ENCODE peak calls at places on chromosomes 7 and 10, in ten cellular contexts. One of them, this sample, is unnamed.

GRCh38 chr7:128922496-128923410 is 12.2 kb upstream of the KCP start:
- DNase-seq in body of pancreas: no peak
- DNase-seq in cardiac muscle cell: no peak
- DNase-seq in uterus: no peak
- DNase-seq in epithelial cell of esophagus: no peak
- DNase-seq in AG09309: no peak
- DNase-seq in psoas muscle: no peak
- DNase-seq in AG04449: no peak
- DNase-seq in HCT116: no peak
- DNase-seq in endothelial cell: peak; percentile 1
- DNase-seq in this sample: peak; percentile 23

GRCh38 chr7:157684157-157684595 is 347.4 kb downstream of the DNAJB6 start:
- DNase-seq in AG04449: no peak
- DNase-seq in uterus: no peak
- DNase-seq in HCT116: no peak
- DNase-seq in psoas muscle: no peak
- DNase-seq in endothelial cell: no peak
- DNase-seq in AG09309: no peak
- DNase-seq in body of pancreas: no peak
- DNase-seq in cardiac muscle cell: no peak
- DNase-seq in epithelial cell of esophagus: no peak
- DNase-seq in this sample: no peak

GRCh38 chr7:28596245-28596935 is 184.1 kb downstream of the CREB5 start:
- DNase-seq in uterus: no peak
- DNase-seq in cardiac muscle cell: no peak
- DNase-seq in HCT116: no peak
- DNase-seq in body of pancreas: no peak
- DNase-seq in psoas muscle: no peak
- DNase-seq in AG04449: no peak
- DNase-seq in epithelial cell of esophagus: peak; percentile 21
- DNase-seq in AG09309: no peak
- DNase-seq in endothelial cell: no peak
- DNase-seq in this sample: no peak

GRCh38 chr7:107989618-107990373 is 13.2 kb downstream of the LAMB1 start:
- DNase-seq in cardiac muscle cell: no peak
- DNase-seq in HCT116: no peak
- DNase-seq in uterus: no peak
- DNase-seq in AG09309: no peak
- DNase-seq in body of pancreas: no peak
- DNase-seq in epithelial cell of esophagus: no peak
- DNase-seq in endothelial cell: no peak
- DNase-seq in psoas muscle: peak; percentile 40
- DNase-seq in AG04449: no peak
- DNase-seq in this sample: no peak

GRCh38 chr7:130901209-130901783 is 167.3 kb upstream of the KLF14 start:
- DNase-seq in psoas muscle: peak; percentile 77
- DNase-seq in uterus: peak; percentile 87
- DNase-seq in endothelial cell: no peak
- DNase-seq in HCT116: peak; percentile 96
- DNase-seq in AG09309: peak; percentile 85
- DNase-seq in body of pancreas: peak; percentile 53
- DNase-seq in epithelial cell of esophagus: peak; percentile 96
- DNase-seq in AG04449: peak; percentile 83
- DNase-seq in cardiac muscle cell: no peak
- DNase-seq in this sample: peak; percentile 94

GRCh38 chr10:24953350-24954074 is 1.1 kb upstream of the PRTFDC1 start:
- DNase-seq in AG09309: peak; percentile 46
- DNase-seq in AG04449: no peak
- DNase-seq in epithelial cell of esophagus: peak; percentile 54
- DNase-seq in psoas muscle: no peak
- DNase-seq in endothelial cell: no peak
- DNase-seq in cardiac muscle cell: no peak
- DNase-seq in HCT116: no peak
- DNase-seq in body of pancreas: no peak
- DNase-seq in uterus: no peak
- DNase-seq in this sample: no peak

GRCh38 chr10:98267069-98267893 is 713 bp downstream of the LOXL4 start:
- DNase-seq in AG04449: no peak
- DNase-seq in epithelial cell of esophagus: no peak
- DNase-seq in endothelial cell: no peak
- DNase-seq in HCT116: no peak
- DNase-seq in uterus: no peak
- DNase-seq in body of pancreas: no peak
- DNase-seq in cardiac muscle cell: no peak
- DNase-seq in psoas muscle: no peak
- DNase-seq in AG09309: no peak
- DNase-seq in this sample: no peak

GRCh38 chr7:90453259-90453891 is 16.1 kb upstream of the PTTG1IP2 start:
- DNase-seq in epithelial cell of esophagus: no peak
- DNase-seq in HCT116: no peak
- DNase-seq in cardiac muscle cell: no peak
- DNase-seq in uterus: no peak
- DNase-seq in endothelial cell: no peak
- DNase-seq in AG09309: no peak
- DNase-seq in AG04449: no peak
- DNase-seq in body of pancreas: no peak
- DNase-seq in psoas muscle: no peak
- DNase-seq in this sample: no peak

GRCh38 chr7:19051767-19052375 is 65.6 kb downstream of the TWIST1 start:
- DNase-seq in uterus: no peak
- DNase-seq in epithelial cell of esophagus: peak; percentile 57
- DNase-seq in endothelial cell: peak; percentile 33
- DNase-seq in AG09309: no peak
- DNase-seq in cardiac muscle cell: no peak
- DNase-seq in body of pancreas: peak; percentile 43
- DNase-seq in HCT116: peak; percentile 31
- DNase-seq in psoas muscle: no peak
- DNase-seq in AG04449: no peak
- DNase-seq in this sample: no peak

GRCh38 chr7:104900525-104900924 is 113.5 kb upstream of the KMT2E start:
- DNase-seq in cardiac muscle cell: no peak
- DNase-seq in AG04449: no peak
- DNase-seq in endothelial cell: no peak
- DNase-seq in body of pancreas: no peak
- DNase-seq in epithelial cell of esophagus: no peak
- DNase-seq in psoas muscle: no peak
- DNase-seq in AG09309: no peak
- DNase-seq in HCT116: no peak
- DNase-seq in uterus: no peak
- DNase-seq in this sample: no peak

GRCh38 chr10:20624642-20625041 is 272.5 kb downstream of the NEBL start:
- DNase-seq in psoas muscle: peak; percentile 24
- DNase-seq in body of pancreas: no peak
- DNase-seq in uterus: peak; percentile 69
- DNase-seq in epithelial cell of esophagus: peak; percentile 4
- DNase-seq in endothelial cell: no peak
- DNase-seq in cardiac muscle cell: no peak
- DNase-seq in AG04449: no peak
- DNase-seq in AG09309: no peak
- DNase-seq in HCT116: no peak
- DNase-seq in this sample: no peak

GRCh38 chr10:76209135-76209534 is 777.7 kb downstream of the LRMDA start:
- DNase-seq in uterus: no peak
- DNase-seq in epithelial cell of esophagus: peak; percentile 40
- DNase-seq in AG09309: no peak
- DNase-seq in AG04449: peak; percentile 54
- DNase-seq in body of pancreas: no peak
- DNase-seq in HCT116: no peak
- DNase-seq in cardiac muscle cell: no peak
- DNase-seq in endothelial cell: no peak
- DNase-seq in psoas muscle: no peak
- DNase-seq in this sample: no peak

GRCh38 chr10:4638116-4638515 is 187.9 kb upstream of the AKR1E2 start:
- DNase-seq in HCT116: no peak
- DNase-seq in AG04449: no peak
- DNase-seq in AG09309: no peak
- DNase-seq in psoas muscle: no peak
- DNase-seq in uterus: no peak
- DNase-seq in cardiac muscle cell: no peak
- DNase-seq in endothelial cell: no peak
- DNase-seq in body of pancreas: no peak
- DNase-seq in epithelial cell of esophagus: no peak
- DNase-seq in this sample: no peak

GRCh38 chr10:3167611-3168330 is 4.8 kb downstream of the PITRM1 start:
- DNase-seq in cardiac muscle cell: no peak
- DNase-seq in uterus: no peak
- DNase-seq in body of pancreas: no peak
- DNase-seq in HCT116: no peak
- DNase-seq in AG09309: no peak
- DNase-seq in AG04449: no peak
- DNase-seq in psoas muscle: no peak
- DNase-seq in epithelial cell of esophagus: peak; percentile 15
- DNase-seq in endothelial cell: no peak
- DNase-seq in this sample: no peak

DNA sequence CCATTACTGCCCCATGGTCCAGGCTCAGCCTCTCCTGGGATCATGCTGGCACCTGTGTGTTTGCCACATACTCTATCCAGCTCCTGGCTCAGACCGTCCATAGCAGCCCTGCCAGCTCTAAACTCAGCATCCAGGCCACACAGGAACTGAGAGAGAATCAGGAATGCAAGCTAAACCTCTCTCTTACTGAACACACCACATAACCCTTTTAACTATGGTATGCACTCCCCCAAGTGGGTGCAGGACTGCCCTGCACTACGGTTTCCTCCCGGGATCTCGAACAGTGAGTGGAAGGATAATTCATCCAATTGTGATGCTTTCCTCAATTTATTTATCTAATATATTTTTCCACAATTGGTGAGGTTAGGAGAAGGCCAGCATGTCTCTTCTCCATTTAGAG is 17.1 kb upstream of the ZNF800 start:
- DNase-seq in uterus: no peak
- DNase-seq in psoas muscle: no peak
- DNase-seq in epithelial cell of esophagus: no peak
- DNase-seq in body of pancreas: no peak
- DNase-seq in endothelial cell: no peak
- DNase-seq in HCT116: no peak
- DNase-seq in AG04449: no peak
- DNase-seq in cardiac muscle cell: peak; percentile 2
- DNase-seq in AG09309: no peak
- DNase-seq in this sample: no peak
- TF ChIP-seq CTCF in uterus: no peak
- TF ChIP-seq CTCF in psoas muscle: no peak
- TF ChIP-seq CTCF in epithelial cell of esophagus: no peak
- TF ChIP-seq CTCF in body of pancreas: no peak
- TF ChIP-seq CTCF in endothelial cell: no peak
- TF ChIP-seq CTCF in HCT116: no peak
- TF ChIP-seq CTCF in AG04449: no peak
- TF ChIP-seq CTCF in cardiac muscle cell: peak; percentile 29
- TF ChIP-seq CTCF in AG09309: peak; percentile 27
- TF ChIP-seq CTCF in this sample: no peak

GRCh38 chr10:11045487-11045886 is 27.8 kb downstream of the CELF2 start:
- DNase-seq in AG09309: no peak
- DNase-seq in AG04449: no peak
- DNase-seq in psoas muscle: no peak
- DNase-seq in cardiac muscle cell: no peak
- DNase-seq in body of pancreas: no peak
- DNase-seq in endothelial cell: no peak
- DNase-seq in epithelial cell of esophagus: no peak
- DNase-seq in HCT116: no peak
- DNase-seq in uterus: no peak
- DNase-seq in this sample: no peak

GRCh38 chr10:11043039-11043438 is 25.4 kb downstream of the CELF2 start:
- DNase-seq in epithelial cell of esophagus: no peak
- DNase-seq in uterus: no peak
- DNase-seq in endothelial cell: no peak
- DNase-seq in AG09309: no peak
- DNase-seq in body of pancreas: no peak
- DNase-seq in cardiac muscle cell: no peak
- DNase-seq in HCT116: no peak
- DNase-seq in psoas muscle: no peak
- DNase-seq in AG04449: no peak
- DNase-seq in this sample: no peak

GRCh38 chr10:11045995-11046394 is 28.3 kb downstream of the CELF2 start:
- DNase-seq in AG04449: no peak
- DNase-seq in AG09309: no peak
- DNase-seq in body of pancreas: no peak
- DNase-seq in HCT116: no peak
- DNase-seq in uterus: no peak
- DNase-seq in endothelial cell: no peak
- DNase-seq in psoas muscle: peak; percentile 27
- DNase-seq in epithelial cell of esophagus: no peak
- DNase-seq in cardiac muscle cell: no peak
- DNase-seq in this sample: no peak

GRCh38 chr10:11043446-11044127 is 25.9 kb downstream of the CELF2 start:
- DNase-seq in body of pancreas: no peak
- DNase-seq in endothelial cell: no peak
- DNase-seq in AG04449: no peak
- DNase-seq in AG09309: no peak
- DNase-seq in cardiac muscle cell: no peak
- DNase-seq in uterus: no peak
- DNase-seq in epithelial cell of esophagus: no peak
- DNase-seq in HCT116: no peak
- DNase-seq in psoas muscle: no peak
- DNase-seq in this sample: no peak

GRCh38 chr10:11042375-11042774 is 24.7 kb downstream of the CELF2 start:
- DNase-seq in AG04449: no peak
- DNase-seq in psoas muscle: no peak
- DNase-seq in uterus: no peak
- DNase-seq in AG09309: no peak
- DNase-seq in HCT116: no peak
- DNase-seq in body of pancreas: no peak
- DNase-seq in endothelial cell: no peak
- DNase-seq in epithelial cell of esophagus: no peak
- DNase-seq in cardiac muscle cell: no peak
- DNase-seq in this sample: no peak
- TF ChIP-seq CTCF in AG04449: no peak
- TF ChIP-seq CTCF in psoas muscle: no peak
- TF ChIP-seq CTCF in uterus: no peak
- TF ChIP-seq CTCF in AG09309: no peak
- TF ChIP-seq CTCF in HCT116: no peak
- TF ChIP-seq CTCF in body of pancreas: no peak
- TF ChIP-seq CTCF in endothelial cell: no peak
- TF ChIP-seq CTCF in epithelial cell of esophagus: no peak
- TF ChIP-seq CTCF in cardiac muscle cell: no peak
- TF ChIP-seq CTCF in this sample: no peak

DNA sequence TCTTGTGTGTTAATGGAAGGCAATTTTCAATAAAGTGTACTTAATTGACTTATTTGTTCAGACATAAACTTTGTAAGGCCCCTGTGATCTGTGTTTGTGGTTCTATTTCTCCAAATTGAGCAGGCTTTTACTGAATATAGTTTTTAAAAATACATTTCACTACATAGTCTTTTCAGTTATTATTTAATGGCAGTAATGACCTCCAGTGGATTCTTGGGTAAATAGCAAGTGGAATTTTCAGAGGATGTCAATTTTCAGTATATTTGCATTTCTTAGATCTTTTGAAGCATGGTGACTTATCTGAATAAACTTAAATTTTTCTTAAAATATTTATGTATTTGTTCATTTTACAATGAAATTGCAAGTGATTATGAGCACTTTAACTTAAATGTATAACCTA is 203.1 kb upstream of the PCLO start:
- DNase-seq in endothelial cell: no peak
- DNase-seq in cardiac muscle cell: no peak
- DNase-seq in HCT116: no peak
- DNase-seq in psoas muscle: no peak
- DNase-seq in body of pancreas: no peak
- DNase-seq in uterus: no peak
- DNase-seq in AG09309: no peak
- DNase-seq in AG04449: no peak
- DNase-seq in epithelial cell of esophagus: peak; percentile 5
- DNase-seq in this sample: no peak
- TF ChIP-seq CTCF in endothelial cell: no peak
- TF ChIP-seq CTCF in cardiac muscle cell: peak; percentile 30
- TF ChIP-seq CTCF in HCT116: peak; percentile 19
- TF ChIP-seq CTCF in psoas muscle: no peak
- TF ChIP-seq CTCF in body of pancreas: no peak
- TF ChIP-seq CTCF in uterus: no peak
- TF ChIP-seq CTCF in AG09309: peak; percentile 18
- TF ChIP-seq CTCF in AG04449: no peak
- TF ChIP-seq CTCF in epithelial cell of esophagus: peak; percentile 10
- TF ChIP-seq CTCF in this sample: peak; percentile 8

GRCh38 chr10:103918053-103918846 is at the start of gene STN1:
- DNase-seq in body of pancreas: peak; percentile 97
- DNase-seq in endothelial cell: peak; percentile 96
- DNase-seq in psoas muscle: peak; percentile 97
- DNase-seq in HCT116: peak; percentile 97
- DNase-seq in uterus: peak; percentile 98
- DNase-seq in cardiac muscle cell: peak; percentile 98
- DNase-seq in epithelial cell of esophagus: peak; percentile 97
- DNase-seq in AG09309: peak; percentile 83
- DNase-seq in AG04449: peak; percentile 77
- DNase-seq in this sample: peak; percentile 97
- TF ChIP-seq CTCF in body of pancreas: no peak
- TF ChIP-seq CTCF in endothelial cell: peak; percentile 15
- TF ChIP-seq CTCF in psoas muscle: no peak
- TF ChIP-seq CTCF in HCT116: peak; percentile 20
- TF ChIP-seq CTCF in uterus: no peak
- TF ChIP-seq CTCF in cardiac muscle cell: no peak
- TF ChIP-seq CTCF in epithelial cell of esophagus: no peak
- TF ChIP-seq CTCF in AG09309: no peak
- TF ChIP-seq CTCF in AG04449: no peak
- TF ChIP-seq CTCF in this sample: peak; percentile 10